ENCODE peak calls at places on chromosomes 7 and 10, in eight cellular contexts. F, Y, I, A, H, D, O and L are unnamed samples.

GRCh38 chr7:11831727-11832495 is at the start of gene THSD7A:
- DNase-seq in Y (no peak), H (peak), A (no peak), F (no peak), O (peak), I (peak), D (no peak), L (peak)

GRCh38 chr7:43590862-43591550 is 8.1 kb downstream of the STK17A start:
- DNase-seq in D (no peak), H (no peak), F (no peak), I (no peak), O (no peak), A (peak), Y (no peak), L (no peak)

GRCh38 chr10:123157210-123157609 is 3.0 kb downstream of the BUB3 start:
- DNase-seq in F (peak), O (no peak), Y (no peak), H (no peak), D (no peak), I (peak), A (no peak), L (no peak)

GRCh38 chr10:128751284-128751683 is 625.1 kb upstream of the MKI67 start:
- DNase-seq in F (no peak), A (no peak), I (no peak), D (no peak), H (no peak), Y (no peak), O (peak), L (no peak)

GRCh38 chr10:13961096-13961495 is 369.6 kb downstream of the FRMD4A start:
- DNase-seq in A (no peak), D (no peak), I (peak), O (no peak), F (no peak), H (peak), Y (peak), L (no peak)

GRCh38 chr7:36607741-36608140 is 116.6 kb downstream of the AOAH start:
- DNase-seq in F (no peak), Y (no peak), A (no peak), D (no peak), H (no peak), O (no peak), I (no peak), L (no peak)

GRCh38 chr7:105652359-105652993 is 71.2 kb upstream of the EFCAB10 start:
- DNase-seq in I (peak), A (peak), O (peak), D (peak), F (peak), Y (peak), H (peak), L (peak)

GRCh38 chr7:105493196-105493927 is 28.7 kb downstream of the PUS7 start:
- DNase-seq in I (no peak), O (no peak), H (no peak), Y (no peak), F (no peak), A (no peak), D (no peak), L (no peak)

GRCh38 chr10:129888784-129889616 is 75.1 kb downstream of the EBF3 start:
- DNase-seq in I (peak), H (no peak), D (no peak), O (no peak), A (peak), Y (no peak), F (no peak), L (no peak)

GRCh38 chr7:142616842-142617241 is 132.4 kb upstream of the PRSS1 start:
- DNase-seq in H (no peak), I (no peak), A (no peak), D (no peak), F (no peak), O (no peak), Y (no peak), L (no peak)